ENCODE peak calls at places on chromosomes 1 and 21, in four cellular contexts. I is H1, Z is K562, V is WTC11. C is an unnamed sample.

GRCh38 chr1:153344718-153345025 is 4.0 kb downstream of the PGLYRP4 start:
- DNase-seq in V (no peak), I (peak), Z (no peak), C (no peak)

GRCh38 chr1:17640975-17641374 is 101.5 kb downstream of the ARHGEF10L start:
- DNase-seq in Z (no peak), V (no peak), I (no peak), C (peak)

GRCh38 chr1:44544960-44545359 is 129.3 kb downstream of the TMEM53 start:
- DNase-seq in Z (no peak), I (no peak), V (no peak), C (no peak)

GRCh38 chr1:180503274-180503862 is 991 bp upstream of the ACBD6 start:
- DNase-seq in I (no peak), V (no peak), Z (peak), C (peak)

GRCh38 chr1:216285052-216285451 is 138.2 kb downstream of the USH2A start:
- DNase-seq in V (no peak), Z (no peak), I (no peak), C (no peak)

GRCh38 chr1:159066108-159066507 is 10.5 kb downstream of the AIM2 start:
- DNase-seq in V (no peak), I (no peak), Z (no peak), C (no peak)

GRCh38 chr21:42453301-42454220 is 42.5 kb downstream of the RSPH1 start:
- DNase-seq in Z (no peak), I (no peak), V (no peak), C (no peak)

GRCh38 chr1:37303884-37304574 is 170.4 kb upstream of the ZC3H12A start:
- DNase-seq in Z (no peak), I (no peak), V (no peak), C (no peak)

GRCh38 chr1:39103321-39104157 is 77.4 kb downstream of the NDUFS5 start:
- DNase-seq in Z (no peak), I (no peak), V (no peak), C (no peak)

GRCh38 chr1:33762099-33762830 is 101.6 kb upstream of the HMGB4 start:
- DNase-seq in V (no peak), Z (no peak), I (no peak), C (no peak)

GRCh38 chr1:179728266-179728665 is 14.8 kb upstream of the FAM163A start:
- DNase-seq in I (no peak), Z (no peak), V (no peak), C (peak)

GRCh38 chr1:71494163-71494562 is 413.3 kb upstream of the ZRANB2 start:
- DNase-seq in Z (no peak), I (no peak), V (no peak), C (no peak)

GRCh38 chr1:182384387-182384960 is 7.1 kb downstream of the GLUL start:
- DNase-seq in Z (no peak), I (no peak), V (no peak), C (no peak)

GRCh38 chr1:224357626-224358124 is 996 bp downstream of the CNIH4 start:
- DNase-seq in I (no peak), Z (peak), V (no peak), C (peak)

GRCh38 chr1:175169305-175170018 is 23.1 kb downstream of the KIAA0040 start:
- DNase-seq in V (no peak), Z (no peak), I (no peak), C (no peak)

GRCh38 chr1:10827377-10828333 is 31.2 kb upstream of the CASZ1 start:
- DNase-seq in Z (no peak), I (no peak), V (no peak), C (no peak)

GRCh38 chr1:201809876-201810275 is 19.1 kb upstream of the IPO9 start:
- DNase-seq in Z (no peak), I (no peak), V (no peak), C (no peak)

GRCh38 chr1:66400660-66401059 is 133.3 kb upstream of the SGIP1 start:
- DNase-seq in I (no peak), V (no peak), Z (no peak), C (no peak)

GRCh38 chr1:162991444-162991843 is 77.7 kb upstream of the RGS4 start:
- DNase-seq in I (no peak), V (no peak), Z (no peak), C (no peak)

GRCh38 chr1:54310439-54311328 is 95.5 kb downstream of the SSBP3 start:
- DNase-seq in Z (peak), I (peak), V (peak), C (peak)

GRCh38 chr1:153592706-153593105 is 20.2 kb downstream of the S100A16 start:
- DNase-seq in Z (no peak), V (no peak), I (no peak), C (no peak)

GRCh38 chr1:232059726-232060360 is 433.3 kb downstream of the DISC1 start:
- DNase-seq in Z (no peak), V (no peak), I (no peak), C (no peak)

GRCh38 chr1:183103577-183103976 is 80.4 kb downstream of the LAMC1 start:
- DNase-seq in Z (no peak), I (no peak), V (no peak), C (no peak)

GRCh38 chr1:59730759-59731478 is 83.8 kb upstream of the HOOK1 start:
- DNase-seq in V (no peak), I (no peak), Z (peak), C (no peak)

GRCh38 chr1:1298861-1299685 is 8.7 kb downstream of the ACAP3 start:
- DNase-seq in V (peak), Z (no peak), I (peak), C (peak)

GRCh38 chr1:246012271-246012854 is 494.7 kb downstream of the SMYD3 start:
- DNase-seq in V (no peak), Z (peak), I (no peak), C (peak)

GRCh38 chr1:29415861-29416260 is 179.5 kb downstream of the PTPRU start:
- DNase-seq in V (no peak), I (peak), Z (no peak), C (no peak)

GRCh38 chr1:70978623-70979022 is 69.0 kb downstream of the PTGER3 start:
- DNase-seq in I (no peak), V (no peak), Z (no peak), C (no peak)

GRCh38 chr1:162145280-162145965 is 75.9 kb downstream of the NOS1AP start:
- DNase-seq in V (no peak), I (no peak), Z (no peak), C (no peak)

GRCh38 chr1:221435510-221435909 is 306.4 kb downstream of the DUSP10 start:
- DNase-seq in V (no peak), I (no peak), Z (peak), C (peak)

GRCh38 chr1:158203693-158204457 is 23.2 kb downstream of the CD1D start:
- DNase-seq in V (no peak), I (no peak), Z (peak), C (peak)

GRCh38 chr1:228793032-228793431 is 57.8 kb downstream of the RHOU start:
- DNase-seq in I (no peak), Z (no peak), V (no peak), C (no peak)

GRCh38 chr1:228794173-228794572 is 58.9 kb downstream of the RHOU start:
- DNase-seq in I (no peak), Z (no peak), V (no peak), C (no peak)

GRCh38 chr1:228798047-228798446 is 62.8 kb downstream of the RHOU start:
- DNase-seq in V (no peak), I (no peak), Z (no peak), C (no peak)

GRCh38 chr1:228794810-228795209 is 59.5 kb downstream of the RHOU start:
- DNase-seq in Z (no peak), I (no peak), V (no peak), C (no peak)

GRCh38 chr1:228795578-228795977 is 60.3 kb downstream of the RHOU start:
- DNase-seq in V (no peak), Z (no peak), I (no peak), C (no peak)
- TF ChIP-seq TEAD4 in V (no peak), Z (no peak), I (no peak), C (no peak)

GRCh38 chr1:236603896-236604217 is 459 bp downstream of the HEATR1 start:
- DNase-seq in V (no peak), I (no peak), Z (peak), C (peak)

GRCh38 chr1:236612349-236612748 is 8.0 kb upstream of the HEATR1 start:
- DNase-seq in I (no peak), V (no peak), Z (no peak), C (no peak)

GRCh38 chr1:236605030-236605806 is 902 bp upstream of the HEATR1 start:
- DNase-seq in Z (no peak), I (no peak), V (no peak), C (no peak)

GRCh38 chr1:236604218-236605029 is at the start of gene HEATR1:
- DNase-seq in I (peak), Z (peak), V (peak), C (peak)

DNA sequence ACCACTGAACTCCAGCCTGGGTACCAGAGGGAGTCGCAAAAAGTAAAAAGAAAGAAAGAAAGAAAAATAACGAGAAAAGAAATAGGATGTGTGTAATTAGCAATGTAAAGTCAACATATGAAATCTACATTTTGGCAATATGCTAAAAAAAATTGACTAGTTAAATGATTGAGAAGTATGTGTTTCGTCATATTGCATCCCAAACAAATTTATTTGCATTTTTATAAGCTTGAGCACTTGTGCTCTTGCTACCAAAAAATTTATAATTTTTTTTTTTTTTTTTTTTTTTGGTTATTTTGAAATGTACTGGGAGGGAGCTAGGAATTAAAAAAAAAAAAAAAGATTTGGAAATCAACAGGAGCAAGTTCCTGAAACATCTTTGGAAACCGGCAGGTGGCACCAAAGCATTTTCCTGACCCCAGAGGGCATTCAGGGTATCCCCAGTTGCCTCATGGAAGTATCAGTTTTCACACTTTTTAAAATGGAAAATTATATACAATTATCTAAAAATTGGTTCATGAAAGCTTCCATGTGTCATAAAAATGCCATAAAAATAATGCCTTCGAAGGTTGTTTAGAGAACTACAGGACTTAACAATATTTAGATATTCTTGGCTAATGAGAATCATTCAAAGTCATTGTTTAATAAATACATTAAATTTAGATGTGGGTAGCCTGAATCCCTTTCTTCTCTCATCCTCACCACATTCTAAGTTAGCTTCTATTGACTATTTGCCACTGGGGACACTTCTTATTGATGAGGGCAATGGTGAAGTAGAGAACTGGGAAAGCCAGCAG is 4.8 kb upstream of the HEATR1 start:
- DNase-seq in I (peak), V (peak), Z (peak), C (peak)
- TF ChIP-seq TEAD4 in I (no peak), V (no peak), Z (no peak), C (no peak)

DNA sequence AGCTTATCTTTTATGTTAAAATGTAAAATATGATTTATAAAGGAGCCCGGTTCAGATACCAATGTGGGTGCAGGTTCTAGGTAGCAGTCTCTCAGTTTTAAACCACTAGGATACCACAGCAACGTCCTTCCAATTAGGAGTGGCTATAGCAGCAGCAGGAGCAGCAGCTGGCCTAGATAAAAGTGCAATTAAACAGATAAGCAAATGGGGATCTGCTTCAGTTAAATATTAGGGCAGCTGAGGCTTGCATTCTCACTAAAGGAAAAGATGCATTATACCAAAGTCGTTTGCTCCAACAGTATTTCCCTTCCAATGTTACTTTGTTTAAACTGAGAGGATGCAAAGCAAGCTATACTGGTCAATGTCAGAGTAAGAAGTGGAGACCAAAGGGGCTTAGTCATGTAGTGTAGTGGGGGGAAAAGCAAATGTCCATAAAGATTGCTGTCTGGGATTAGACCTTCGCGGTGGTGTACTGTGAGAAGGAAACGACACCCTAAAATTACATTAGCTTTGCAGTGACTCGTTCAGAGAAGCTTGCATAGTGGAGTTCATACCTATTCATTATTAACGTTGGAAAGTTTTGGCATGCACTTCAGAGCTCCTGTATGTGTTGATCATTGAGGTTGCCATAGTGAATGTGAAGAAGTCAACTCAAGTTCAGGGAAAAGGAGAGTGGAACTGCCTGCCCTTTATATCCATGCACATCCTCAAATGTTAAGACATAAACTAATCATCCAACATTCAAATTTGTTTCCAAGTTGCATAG is 272.2 kb downstream of the VAV3 start:
- DNase-seq in I (no peak), Z (no peak), V (no peak), C (peak)
- TF ChIP-seq TEAD4 in I (no peak), Z (no peak), V (no peak), C (no peak)

GRCh38 chr1:165645654-165646366 is 14.8 kb downstream of the MGST3 start:
- DNase-seq in V (no peak), I (no peak), Z (peak), C (no peak)

GRCh38 chr1:165647970-165648369 is 16.9 kb downstream of the MGST3 start:
- DNase-seq in I (no peak), V (no peak), Z (no peak), C (no peak)

GRCh38 chr1:165647517-165647916 is 16.5 kb downstream of the MGST3 start:
- DNase-seq in I (no peak), V (no peak), Z (no peak), C (no peak)

GRCh38 chr1:165648919-165649572 is 18.0 kb downstream of the MGST3 start:
- DNase-seq in Z (no peak), V (no peak), I (no peak), C (no peak)

GRCh38 chr1:165650981-165651625 is 20.1 kb downstream of the MGST3 start:
- DNase-seq in V (no peak), I (no peak), Z (no peak), C (no peak)
- TF ChIP-seq TEAD4 in V (no peak), I (no peak), Z (no peak), C (no peak)

DNA sequence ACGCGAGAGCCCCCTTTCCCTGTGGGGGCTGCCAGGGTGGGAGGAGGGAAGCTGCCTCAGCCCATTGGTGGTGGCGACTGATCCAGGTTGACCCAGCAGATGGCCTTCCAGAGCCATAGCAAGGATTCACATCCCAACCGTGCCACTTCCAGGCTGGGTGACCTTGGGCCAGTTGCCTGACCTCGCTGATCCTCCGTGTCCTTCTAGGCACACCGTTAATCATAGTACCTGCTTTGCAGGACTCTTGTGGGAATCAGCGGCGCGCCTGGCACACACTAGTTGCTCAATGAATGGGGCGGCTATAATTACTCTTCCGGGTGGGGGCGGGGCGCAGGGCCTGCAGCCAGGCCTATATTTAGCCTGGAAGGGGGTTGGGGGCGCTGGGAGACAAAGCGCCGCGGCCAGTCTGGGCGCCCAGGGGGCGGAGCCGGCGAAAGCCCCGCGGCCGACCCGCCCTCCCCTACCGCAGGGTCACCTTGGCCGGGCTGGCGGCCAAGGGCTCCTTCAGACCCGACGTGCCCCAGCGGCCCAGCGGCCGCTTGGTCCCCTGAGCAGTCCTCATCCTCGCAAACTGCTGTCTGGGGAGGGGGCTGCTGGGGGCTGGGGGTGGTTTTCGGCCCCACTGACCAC is 5.1 kb downstream of the HSPB7 start:
- DNase-seq in Z (peak), V (peak), I (peak), C (peak)
- TF ChIP-seq TEAD4 in Z (no peak), V (no peak), I (no peak), C (no peak)

GRCh38 chr21:23812485-23812884 is 1794.8 kb downstream of the MRPL39 start:
- DNase-seq in V (no peak), I (no peak), Z (no peak), C (no peak)
- TF ChIP-seq TEAD4 in V (no peak), I (no peak), Z (no peak), C (no peak)

GRCh38 chr1:116951175-116951935 is 41.6 kb downstream of the PTGFRN start:
- DNase-seq in Z (no peak), I (peak), V (no peak), C (no peak)
- TF ChIP-seq TEAD4 in Z (no peak), I (no peak), V (no peak), C (no peak)

GRCh38 chr1:197798492-197798891 is 23.2 kb upstream of the DENND1B start:
- DNase-seq in Z (no peak), V (no peak), I (no peak), C (no peak)

GRCh38 chr1:197797010-197797409 is 21.7 kb upstream of the DENND1B start:
- DNase-seq in Z (no peak), I (no peak), V (no peak), C (no peak)

GRCh38 chr1:197800379-197801110 is 25.3 kb upstream of the DENND1B start:
- DNase-seq in I (no peak), V (no peak), Z (no peak), C (no peak)

GRCh38 chr1:197801111-197801482 is 25.8 kb upstream of the DENND1B start:
- DNase-seq in Z (no peak), I (no peak), V (no peak), C (no peak)

GRCh38 chr1:197799271-197799670 is 24.0 kb upstream of the DENND1B start:
- DNase-seq in V (no peak), I (no peak), Z (no peak), C (no peak)
- TF ChIP-seq TEAD4 in V (no peak), I (no peak), Z (no peak), C (no peak)